ENCODE peak calls at places on chromosomes 11 and 22, in ten cellular contexts. I is prostate gland, L is cardiac septum, J is WTC11, Y is SHP77, Q is epithelial cell of prostate, Z is NCI-H2029, S is astrocyte of the cerebellum, H is amniotic epithelial cell, R is skeletal muscle cell. V is an unnamed sample.

GRCh38 chr22:41511521-41511968 is 32.7 kb downstream of the POLR3H start:
- DNase-seq in I (no peak), Q (no peak), Z (peak; percentile 55), Y (no peak), L (no peak), H (no peak), R (no peak), J (no peak), S (no peak), V (no peak)

GRCh38 chr22:34861787-34862186 is 204.2 kb upstream of the ISX start:
- DNase-seq in L (no peak), Y (no peak), S (no peak), H (no peak), R (no peak), Q (no peak), I (no peak), Z (no peak), J (no peak), V (no peak)

GRCh38 chr22:35664955-35665577 is 16.8 kb downstream of the APOL6 start:
- DNase-seq in Z (no peak), S (no peak), H (no peak), J (no peak), R (no peak), Y (no peak), Q (no peak), I (no peak), L (no peak), V (no peak)

GRCh38 chr11:129611661-129612566 is 203.7 kb upstream of the TMEM45B start:
- DNase-seq in H (peak; percentile 20), Z (no peak), Y (no peak), I (peak; percentile 33), J (no peak), R (no peak), Q (no peak), S (no peak), L (no peak), V (no peak)

GRCh38 chr22:38176170-38176741 is 5.4 kb downstream of the PLA2G6 start:
- DNase-seq in H (peak; percentile 84), Y (peak; percentile 85), R (peak; percentile 90), Q (no peak), L (peak; percentile 83), Z (peak; percentile 68), I (peak; percentile 73), J (no peak), S (peak; percentile 64), V (peak; percentile 83)

GRCh38 chr11:69656536-69657455 is 15.8 kb downstream of the CCND1 start:
- DNase-seq in R (no peak), S (no peak), Y (no peak), Q (no peak), H (no peak), J (no peak), L (no peak), Z (no peak), I (no peak), V (no peak)

GRCh38 chr11:45250035-45250693 is 36.0 kb downstream of the SYT13 start:
- DNase-seq in Z (no peak), J (no peak), H (no peak), Y (no peak), L (no peak), R (no peak), S (no peak), I (no peak), Q (no peak), V (no peak)

GRCh38 chr11:134624166-134624920 is 212.3 kb upstream of the B3GAT1 start:
- DNase-seq in S (no peak), J (no peak), Y (no peak), Q (no peak), L (no peak), Z (no peak), H (no peak), R (no peak), I (no peak), V (peak; percentile 6)

GRCh38 chr22:25069426-25069757 is 116.9 kb downstream of the KIAA1671 start:
- DNase-seq in H (no peak), Z (no peak), J (no peak), R (no peak), I (no peak), Y (no peak), S (no peak), L (no peak), Q (no peak), V (no peak)

GRCh38 chr22:49764151-49764581 is 63.5 kb downstream of the BRD1 start:
- DNase-seq in H (no peak), S (no peak), R (no peak), L (peak; percentile 71), Q (no peak), Y (no peak), J (peak; percentile 20), Z (no peak), I (no peak), V (peak; percentile 40)

GRCh38 chr11:72989727-72990126 is 152.4 kb downstream of the FCHSD2 start:
- DNase-seq in J (no peak), H (peak; percentile 90), R (no peak), Q (no peak), I (no peak), L (no peak), Y (no peak), Z (no peak), S (no peak), V (no peak)

V was measured in ureter.